ENCODE peak calls at places on chromosomes 2 and 18, in seven cellular contexts. D is mucosa of descending colon; V is D721Med; F is endothelial cell; P is stimulated activated CD4-positive, alpha-beta T cell treated with anti-CD3 and anti-CD28 coated beads, Interleukin-1b, Interleukin-23, amount 100 ng/mL, for 1 hour; A is PC-3; H is NCI-H1694 treated with DMSO at 0.1 percent for 48 hours. Z is an unnamed sample.

GRCh38 chr18:63818212-63818611 is 43.0 kb downstream of the SERPINB7 start:
- DNase-seq in D (no peak), A (peak), V (no peak), F (no peak), H (no peak), P (no peak), Z (no peak)

GRCh38 chr2:129056309-129056958 is 737.8 kb upstream of the HS6ST1 start:
- DNase-seq in H (no peak), V (no peak), F (no peak), A (no peak), D (no peak), P (no peak), Z (no peak)

GRCh38 chr2:128769457-128770142 is 450.9 kb upstream of the HS6ST1 start:
- DNase-seq in H (no peak), A (no peak), F (no peak), D (no peak), P (no peak), V (no peak), Z (no peak)

GRCh38 chr2:203533696-203534471 is 1.2 kb downstream of the RAPH1 start:
- DNase-seq in D (peak), A (peak), F (no peak), V (no peak), P (no peak), H (no peak), Z (peak)

GRCh38 chr2:9287400-9288059 is 80.9 kb downstream of the ASAP2 start:
- DNase-seq in A (peak), F (no peak), H (no peak), D (no peak), P (no peak), V (no peak), Z (no peak)

GRCh38 chr18:48994044-48994651 is 43.4 kb upstream of the SMAD7 start:
- DNase-seq in P (no peak), H (no peak), D (no peak), A (peak), V (no peak), F (no peak), Z (peak)

GRCh38 chr18:8705280-8705940 is at the start of gene MTCL1:
- DNase-seq in D (no peak), F (peak), V (peak), P (no peak), H (peak), A (peak), Z (peak)

GRCh38 chr2:220460257-220460985 is 833.0 kb downstream of the SLC4A3 start:
- DNase-seq in D (no peak), V (no peak), P (no peak), H (no peak), F (no peak), A (peak), Z (peak)

GRCh38 chr2:42942990-42943493 is 150.7 kb upstream of the HAAO start:
- DNase-seq in P (no peak), F (no peak), H (no peak), D (no peak), V (no peak), A (no peak), Z (no peak)

GRCh38 chr2:201781583-201782051 is 884 bp upstream of the ALS2 start:
- DNase-seq in A (no peak), H (no peak), P (no peak), V (no peak), F (no peak), D (no peak), Z (peak)

GRCh38 chr2:17057109-17058017 is 391.7 kb upstream of the CYRIA start:
- DNase-seq in F (no peak), P (no peak), D (no peak), V (no peak), A (no peak), H (no peak), Z (no peak)

GRCh38 chr2:126836761-126837679 is 61.7 kb upstream of the TEX51 start:
- DNase-seq in F (no peak), H (no peak), A (no peak), D (no peak), V (no peak), P (no peak), Z (no peak)

GRCh38 chr18:76468345-76469275 is 26.4 kb downstream of the ZNF516 start:
- DNase-seq in D (no peak), A (no peak), H (no peak), F (no peak), P (no peak), V (no peak), Z (no peak)

GRCh38 chr2:118148809-118149208 is 60.5 kb downstream of the INSIG2 start:
- DNase-seq in D (no peak), V (no peak), H (no peak), A (no peak), P (no peak), F (no peak), Z (no peak)

Z was measured in DMS53.